ENCODE peak calls at places on chromosome 17, in nine cellular contexts. One of them, this sample, is unnamed.

GRCh38 chr17:14206891-14207290 is 29.8 kb downstream of the CDRT15 start:
- DNase-seq in mesenchymal stem cell: no peak
- DNase-seq in mucosa of gallbladder: no peak
- DNase-seq in uterus: no peak
- DNase-seq in stimulated activated CD8-positive, alpha-beta memory T cell treated with anti-CD3 and anti-CD28 coated beads, Interleukin-12 subunit alpha, Interleukin-12 subunit beta, amount 100 ng/mL, for 4 hours: no peak
- DNase-seq in head of caudate nucleus: no peak
- DNase-seq in WTC11: no peak
- DNase-seq in HuH-7: no peak
- DNase-seq in hypothalamus: no peak
- DNase-seq in this sample: no peak

GRCh38 chr17:18187816-18188761 is 4.5 kb downstream of the ALKBH5 start:
- DNase-seq in mesenchymal stem cell: peak; percentile 38
- DNase-seq in mucosa of gallbladder: no peak
- DNase-seq in uterus: no peak
- DNase-seq in stimulated activated CD8-positive, alpha-beta memory T cell treated with anti-CD3 and anti-CD28 coated beads, Interleukin-12 subunit alpha, Interleukin-12 subunit beta, amount 100 ng/mL, for 4 hours: no peak
- DNase-seq in head of caudate nucleus: no peak
- DNase-seq in WTC11: no peak
- DNase-seq in HuH-7: no peak
- DNase-seq in hypothalamus: peak; percentile 23
- DNase-seq in this sample: no peak

GRCh38 chr17:55859518-55859917 is 108.7 kb downstream of the PCTP start:
- DNase-seq in mesenchymal stem cell: no peak
- DNase-seq in mucosa of gallbladder: no peak
- DNase-seq in uterus: no peak
- DNase-seq in stimulated activated CD8-positive, alpha-beta memory T cell treated with anti-CD3 and anti-CD28 coated beads, Interleukin-12 subunit alpha, Interleukin-12 subunit beta, amount 100 ng/mL, for 4 hours: no peak
- DNase-seq in head of caudate nucleus: no peak
- DNase-seq in WTC11: no peak
- DNase-seq in HuH-7: no peak
- DNase-seq in hypothalamus: no peak
- DNase-seq in this sample: no peak

GRCh38 chr17:56744721-56745120 is 89.0 kb downstream of the C17orf67 start:
- DNase-seq in mesenchymal stem cell: no peak
- DNase-seq in mucosa of gallbladder: no peak
- DNase-seq in uterus: no peak
- DNase-seq in stimulated activated CD8-positive, alpha-beta memory T cell treated with anti-CD3 and anti-CD28 coated beads, Interleukin-12 subunit alpha, Interleukin-12 subunit beta, amount 100 ng/mL, for 4 hours: no peak
- DNase-seq in head of caudate nucleus: no peak
- DNase-seq in WTC11: no peak
- DNase-seq in HuH-7: no peak
- DNase-seq in hypothalamus: no peak
- DNase-seq in this sample: no peak

GRCh38 chr17:7237761-7238417 is 1.4 kb downstream of the PHF23 start:
- DNase-seq in mesenchymal stem cell: peak; percentile 70
- DNase-seq in mucosa of gallbladder: peak; percentile 76
- DNase-seq in uterus: peak; percentile 85
- DNase-seq in stimulated activated CD8-positive, alpha-beta memory T cell treated with anti-CD3 and anti-CD28 coated beads, Interleukin-12 subunit alpha, Interleukin-12 subunit beta, amount 100 ng/mL, for 4 hours: peak; percentile 82
- DNase-seq in head of caudate nucleus: peak; percentile 74
- DNase-seq in WTC11: peak; percentile 89
- DNase-seq in HuH-7: no peak
- DNase-seq in hypothalamus: peak; percentile 78
- DNase-seq in this sample: peak; percentile 80

GRCh38 chr17:49456172-49456965 is 38.7 kb upstream of the NGFR start:
- DNase-seq in mesenchymal stem cell: peak; percentile 66
- DNase-seq in mucosa of gallbladder: no peak
- DNase-seq in uterus: peak; percentile 52
- DNase-seq in stimulated activated CD8-positive, alpha-beta memory T cell treated with anti-CD3 and anti-CD28 coated beads, Interleukin-12 subunit alpha, Interleukin-12 subunit beta, amount 100 ng/mL, for 4 hours: no peak
- DNase-seq in head of caudate nucleus: no peak
- DNase-seq in WTC11: no peak
- DNase-seq in HuH-7: no peak
- DNase-seq in hypothalamus: no peak
- DNase-seq in this sample: no peak

GRCh38 chr17:17494499-17495447 is 1.4 kb downstream of the RASD1 start:
- DNase-seq in mesenchymal stem cell: peak; percentile 60
- DNase-seq in mucosa of gallbladder: no peak
- DNase-seq in uterus: peak; percentile 45
- DNase-seq in stimulated activated CD8-positive, alpha-beta memory T cell treated with anti-CD3 and anti-CD28 coated beads, Interleukin-12 subunit alpha, Interleukin-12 subunit beta, amount 100 ng/mL, for 4 hours: no peak
- DNase-seq in head of caudate nucleus: peak; percentile 39
- DNase-seq in WTC11: peak; percentile 69
- DNase-seq in HuH-7: no peak
- DNase-seq in hypothalamus: peak; percentile 38
- DNase-seq in this sample: peak; percentile 32

GRCh38 chr17:81996757-81997441 is 19.5 kb downstream of the ASPSCR1 start:
- DNase-seq in mesenchymal stem cell: no peak
- DNase-seq in mucosa of gallbladder: no peak
- DNase-seq in uterus: no peak
- DNase-seq in stimulated activated CD8-positive, alpha-beta memory T cell treated with anti-CD3 and anti-CD28 coated beads, Interleukin-12 subunit alpha, Interleukin-12 subunit beta, amount 100 ng/mL, for 4 hours: no peak
- DNase-seq in head of caudate nucleus: no peak
- DNase-seq in WTC11: peak; percentile 9
- DNase-seq in HuH-7: no peak
- DNase-seq in hypothalamus: no peak
- DNase-seq in this sample: no peak

GRCh38 chr17:70060415-70060814 is 14.6 kb upstream of the KCNJ16 start:
- DNase-seq in mesenchymal stem cell: no peak
- DNase-seq in mucosa of gallbladder: no peak
- DNase-seq in uterus: no peak
- DNase-seq in stimulated activated CD8-positive, alpha-beta memory T cell treated with anti-CD3 and anti-CD28 coated beads, Interleukin-12 subunit alpha, Interleukin-12 subunit beta, amount 100 ng/mL, for 4 hours: no peak
- DNase-seq in head of caudate nucleus: no peak
- DNase-seq in WTC11: no peak
- DNase-seq in HuH-7: no peak
- DNase-seq in hypothalamus: no peak
- DNase-seq in this sample: no peak

GRCh38 chr17:4706121-4706520 is 2.2 kb upstream of the PELP1 start:
- DNase-seq in mesenchymal stem cell: peak; percentile 49
- DNase-seq in mucosa of gallbladder: no peak
- DNase-seq in uterus: no peak
- DNase-seq in stimulated activated CD8-positive, alpha-beta memory T cell treated with anti-CD3 and anti-CD28 coated beads, Interleukin-12 subunit alpha, Interleukin-12 subunit beta, amount 100 ng/mL, for 4 hours: no peak
- DNase-seq in head of caudate nucleus: no peak
- DNase-seq in WTC11: no peak
- DNase-seq in HuH-7: no peak
- DNase-seq in hypothalamus: no peak
- DNase-seq in this sample: no peak

GRCh38 chr17:7435676-7436555 is 681 bp downstream of the TMEM102 start:
- DNase-seq in mesenchymal stem cell: peak; percentile 48
- DNase-seq in mucosa of gallbladder: peak; percentile 29
- DNase-seq in uterus: no peak
- DNase-seq in stimulated activated CD8-positive, alpha-beta memory T cell treated with anti-CD3 and anti-CD28 coated beads, Interleukin-12 subunit alpha, Interleukin-12 subunit beta, amount 100 ng/mL, for 4 hours: peak; percentile 41
- DNase-seq in head of caudate nucleus: no peak
- DNase-seq in WTC11: peak; percentile 68
- DNase-seq in HuH-7: peak; percentile 40
- DNase-seq in hypothalamus: no peak
- DNase-seq in this sample: peak; percentile 67

GRCh38 chr17:16171613-16172012 is 43.7 kb downstream of the NCOR1 start:
- DNase-seq in mesenchymal stem cell: no peak
- DNase-seq in mucosa of gallbladder: no peak
- DNase-seq in uterus: no peak
- DNase-seq in stimulated activated CD8-positive, alpha-beta memory T cell treated with anti-CD3 and anti-CD28 coated beads, Interleukin-12 subunit alpha, Interleukin-12 subunit beta, amount 100 ng/mL, for 4 hours: no peak
- DNase-seq in head of caudate nucleus: no peak
- DNase-seq in WTC11: no peak
- DNase-seq in HuH-7: peak; percentile 44
- DNase-seq in hypothalamus: no peak
- DNase-seq in this sample: no peak

This sample was measured in small intestine.